ENCODE peak calls at places on chromosomes 5 and 9, in six cellular contexts. One of them, this sample, is unnamed.

GRCh38 chr5:80238778-80239679 is 16.8 kb downstream of the SERINC5 start:
- DNase-seq in GM04504: no peak
- DNase-seq in neuronal stem cell: no peak
- DNase-seq in GM03348: peak
- DNase-seq in activated CD8-positive, alpha-beta memory T cell treated with anti-CD3 and anti-CD28 coated beads for 24 hours: no peak
- DNase-seq in NCI-H1417: no peak
- DNase-seq in this sample: peak

GRCh38 chr9:129138476-129139232 is 27.4 kb downstream of the PTPA start:
- DNase-seq in NCI-H1417: no peak
- DNase-seq in neuronal stem cell: no peak
- DNase-seq in GM04504: no peak
- DNase-seq in activated CD8-positive, alpha-beta memory T cell treated with anti-CD3 and anti-CD28 coated beads for 24 hours: no peak
- DNase-seq in GM03348: peak
- DNase-seq in this sample: peak

GRCh38 chr5:151497391-151498002 is 50.1 kb downstream of the SLC36A1 start:
- DNase-seq in GM04504: no peak
- DNase-seq in GM03348: no peak
- DNase-seq in neuronal stem cell: no peak
- DNase-seq in NCI-H1417: no peak
- DNase-seq in activated CD8-positive, alpha-beta memory T cell treated with anti-CD3 and anti-CD28 coated beads for 24 hours: no peak
- DNase-seq in this sample: no peak

GRCh38 chr5:37721447-37721871 is 118.4 kb downstream of the GDNF start:
- DNase-seq in GM03348: peak
- DNase-seq in neuronal stem cell: no peak
- DNase-seq in activated CD8-positive, alpha-beta memory T cell treated with anti-CD3 and anti-CD28 coated beads for 24 hours: no peak
- DNase-seq in GM04504: no peak
- DNase-seq in NCI-H1417: no peak
- DNase-seq in this sample: no peak

GRCh38 chr5:59115345-59115744 is 532.5 kb downstream of the RAB3C start:
- DNase-seq in NCI-H1417: no peak
- DNase-seq in GM03348: no peak
- DNase-seq in activated CD8-positive, alpha-beta memory T cell treated with anti-CD3 and anti-CD28 coated beads for 24 hours: no peak
- DNase-seq in neuronal stem cell: no peak
- DNase-seq in GM04504: no peak
- DNase-seq in this sample: no peak

GRCh38 chr5:143506881-143507552 is 103.5 kb upstream of the NR3C1 start:
- DNase-seq in activated CD8-positive, alpha-beta memory T cell treated with anti-CD3 and anti-CD28 coated beads for 24 hours: no peak
- DNase-seq in GM04504: peak
- DNase-seq in neuronal stem cell: no peak
- DNase-seq in GM03348: peak
- DNase-seq in NCI-H1417: no peak
- DNase-seq in this sample: peak

GRCh38 chr5:10248378-10249260 is 1.1 kb downstream of the ATPSCKMT start:
- DNase-seq in neuronal stem cell: no peak
- DNase-seq in GM04504: no peak
- DNase-seq in activated CD8-positive, alpha-beta memory T cell treated with anti-CD3 and anti-CD28 coated beads for 24 hours: peak
- DNase-seq in GM03348: no peak
- DNase-seq in NCI-H1417: no peak
- DNase-seq in this sample: peak

GRCh38 chr9:71368157-71368556 is 246.7 kb upstream of the TRPM3 start:
- DNase-seq in GM04504: no peak
- DNase-seq in neuronal stem cell: no peak
- DNase-seq in activated CD8-positive, alpha-beta memory T cell treated with anti-CD3 and anti-CD28 coated beads for 24 hours: no peak
- DNase-seq in NCI-H1417: no peak
- DNase-seq in GM03348: no peak
- DNase-seq in this sample: no peak

GRCh38 chr5:175390352-175391083 is 53.5 kb downstream of the DRD1 start:
- DNase-seq in GM03348: no peak
- DNase-seq in GM04504: no peak
- DNase-seq in activated CD8-positive, alpha-beta memory T cell treated with anti-CD3 and anti-CD28 coated beads for 24 hours: no peak
- DNase-seq in NCI-H1417: no peak
- DNase-seq in neuronal stem cell: no peak
- DNase-seq in this sample: no peak